ENCODE peak calls at places on chromosomes 7 and 10, in seven cellular contexts. One of them, this sample, is unnamed. For H3K9me3, the result is how much of the 10 kb centered on the place peaks cover.

GRCh38 chr7:109950256-109950655 is 1140.7 kb upstream of the LRRN3 start:
- DNase-seq in A549: peak
- DNase-seq in left ventricle myocardium inferior: no peak
- DNase-seq in cardiac muscle cell: no peak
- DNase-seq in H9: no peak
- DNase-seq in spleen: no peak
- DNase-seq in tibial nerve: no peak
- DNase-seq in this sample: no peak

GRCh38 chr10:123808286-123808685 is 83.3 kb downstream of the CPXM2 start:
- DNase-seq in A549: no peak
- DNase-seq in left ventricle myocardium inferior: no peak
- DNase-seq in cardiac muscle cell: no peak
- DNase-seq in H9: no peak
- DNase-seq in spleen: no peak
- DNase-seq in tibial nerve: no peak
- DNase-seq in this sample: no peak

GRCh38 chr7:86962623-86963022 is 96.8 kb downstream of the ELAPOR2 start:
- DNase-seq in A549: no peak
- DNase-seq in left ventricle myocardium inferior: no peak
- DNase-seq in cardiac muscle cell: no peak
- DNase-seq in H9: no peak
- DNase-seq in spleen: no peak
- DNase-seq in tibial nerve: no peak
- DNase-seq in this sample: no peak

GRCh38 chr7:155369-156000 is 36.9 kb upstream of the FAM20C start:
- DNase-seq in A549: no peak
- DNase-seq in left ventricle myocardium inferior: no peak
- DNase-seq in cardiac muscle cell: no peak
- DNase-seq in H9: no peak
- DNase-seq in spleen: peak
- DNase-seq in tibial nerve: no peak
- DNase-seq in this sample: no peak

GRCh38 chr7:75955293-75955938 is 39.0 kb downstream of the TMEM120A start:
- DNase-seq in A549: no peak
- DNase-seq in left ventricle myocardium inferior: no peak
- DNase-seq in cardiac muscle cell: no peak
- DNase-seq in H9: no peak
- DNase-seq in spleen: no peak
- DNase-seq in tibial nerve: no peak
- DNase-seq in this sample: no peak

GRCh38 chr7:139614886-139615285 is 91.4 kb downstream of the CLEC2L start:
- DNase-seq in A549: no peak
- DNase-seq in left ventricle myocardium inferior: no peak
- DNase-seq in cardiac muscle cell: no peak
- DNase-seq in H9: no peak
- DNase-seq in spleen: no peak
- DNase-seq in tibial nerve: no peak
- DNase-seq in this sample: no peak

GRCh38 chr7:129780257-129781127 is 169.0 kb downstream of the NRF1 start:
- DNase-seq in A549: peak
- DNase-seq in left ventricle myocardium inferior: no peak
- DNase-seq in cardiac muscle cell: peak
- DNase-seq in H9: peak
- DNase-seq in spleen: peak
- DNase-seq in tibial nerve: no peak
- DNase-seq in this sample: peak

GRCh38 chr10:19098803-19099202 is 50.2 kb downstream of the MALRD1 start:
- DNase-seq in A549: no peak
- DNase-seq in left ventricle myocardium inferior: no peak
- DNase-seq in cardiac muscle cell: peak
- DNase-seq in H9: no peak
- DNase-seq in spleen: no peak
- DNase-seq in tibial nerve: no peak
- DNase-seq in this sample: no peak

GRCh38 chr10:33441561-33441960 is 107.1 kb upstream of the NRP1 start:
- DNase-seq in A549: no peak
- DNase-seq in left ventricle myocardium inferior: no peak
- DNase-seq in cardiac muscle cell: no peak
- DNase-seq in H9: no peak
- DNase-seq in spleen: no peak
- DNase-seq in tibial nerve: no peak
- DNase-seq in this sample: no peak

GRCh38 chr7:96700516-96700915 is 9.1 kb downstream of the SEM1 start:
- DNase-seq in A549: no peak
- DNase-seq in left ventricle myocardium inferior: no peak
- DNase-seq in cardiac muscle cell: no peak
- DNase-seq in H9: no peak
- DNase-seq in spleen: no peak
- DNase-seq in tibial nerve: no peak
- DNase-seq in this sample: no peak

GRCh38 chr10:98446121-98446655 is 547 bp downstream of the HPS1 start:
- DNase-seq in A549: peak
- DNase-seq in left ventricle myocardium inferior: no peak
- DNase-seq in cardiac muscle cell: peak
- DNase-seq in H9: peak
- DNase-seq in spleen: peak
- DNase-seq in tibial nerve: peak
- DNase-seq in this sample: peak

GRCh38 chr7:74059681-74060588 is 23.7 kb upstream of the LIMK1 start:
- DNase-seq in A549: peak
- DNase-seq in left ventricle myocardium inferior: no peak
- DNase-seq in cardiac muscle cell: no peak
- DNase-seq in H9: peak
- DNase-seq in spleen: no peak
- DNase-seq in tibial nerve: no peak
- DNase-seq in this sample: no peak

GRCh38 chr10:17989908-17990767 is 38.4 kb downstream of the SLC39A12 start:
- DNase-seq in A549: peak
- DNase-seq in left ventricle myocardium inferior: no peak
- DNase-seq in cardiac muscle cell: no peak
- DNase-seq in H9: no peak
- DNase-seq in spleen: no peak
- DNase-seq in tibial nerve: no peak
- DNase-seq in this sample: no peak

GRCh38 chr7:151679073-151679708 is 159.5 kb upstream of the RHEB start:
- DNase-seq in A549: no peak
- DNase-seq in left ventricle myocardium inferior: no peak
- DNase-seq in cardiac muscle cell: no peak
- DNase-seq in H9: no peak
- DNase-seq in spleen: no peak
- DNase-seq in tibial nerve: no peak
- DNase-seq in this sample: no peak

GRCh38 chr10:16828731-16829175 is 11.5 kb upstream of the RSU1 start:
- DNase-seq in A549: no peak
- DNase-seq in left ventricle myocardium inferior: peak
- DNase-seq in cardiac muscle cell: no peak
- DNase-seq in H9: no peak
- DNase-seq in spleen: no peak
- DNase-seq in tibial nerve: no peak
- DNase-seq in this sample: no peak

GRCh38 chr7:98877146-98877545 is 1.2 kb upstream of the TRRAP start:
- DNase-seq in A549: no peak
- DNase-seq in left ventricle myocardium inferior: no peak
- DNase-seq in cardiac muscle cell: no peak
- DNase-seq in H9: no peak
- DNase-seq in spleen: peak
- DNase-seq in tibial nerve: no peak
- DNase-seq in this sample: no peak

GRCh38 chr7:55484241-55484640 is 88.1 kb downstream of the VOPP1 start:
- DNase-seq in A549: no peak
- DNase-seq in left ventricle myocardium inferior: no peak
- DNase-seq in cardiac muscle cell: no peak
- DNase-seq in H9: peak
- DNase-seq in spleen: peak
- DNase-seq in tibial nerve: no peak
- DNase-seq in this sample: no peak

GRCh38 chr7:103127006-103127405 is 21.9 kb downstream of the NAPEPLD start:
- DNase-seq in A549: no peak
- DNase-seq in left ventricle myocardium inferior: no peak
- DNase-seq in cardiac muscle cell: no peak
- DNase-seq in H9: no peak
- DNase-seq in spleen: no peak
- DNase-seq in tibial nerve: no peak
- DNase-seq in this sample: no peak

GRCh38 chr7:25376207-25376606 is 147.9 kb upstream of the NPVF start:
- DNase-seq in A549: no peak
- DNase-seq in left ventricle myocardium inferior: no peak
- DNase-seq in cardiac muscle cell: no peak
- DNase-seq in H9: no peak
- DNase-seq in spleen: no peak
- DNase-seq in tibial nerve: no peak
- DNase-seq in this sample: no peak

GRCh38 chr7:26612742-26613141 is 251.6 kb downstream of the SKAP2 start:
- DNase-seq in A549: no peak
- DNase-seq in left ventricle myocardium inferior: no peak
- DNase-seq in cardiac muscle cell: no peak
- DNase-seq in H9: no peak
- DNase-seq in spleen: no peak
- DNase-seq in tibial nerve: no peak
- DNase-seq in this sample: no peak

GRCh38 chr7:98810166-98810802 is 59.5 kb downstream of the TMEM130 start:
- DNase-seq in A549: no peak
- DNase-seq in left ventricle myocardium inferior: no peak
- DNase-seq in cardiac muscle cell: no peak
- DNase-seq in H9: no peak
- DNase-seq in spleen: no peak
- DNase-seq in tibial nerve: no peak
- DNase-seq in this sample: no peak

GRCh38 chr10:35019037-35019794 is 70.9 kb downstream of the CUL2 start:
- DNase-seq in A549: no peak
- DNase-seq in left ventricle myocardium inferior: no peak
- DNase-seq in cardiac muscle cell: no peak
- DNase-seq in H9: no peak
- DNase-seq in spleen: no peak
- DNase-seq in tibial nerve: no peak
- DNase-seq in this sample: no peak

GRCh38 chr10:59536576-59537014 is 173.1 kb downstream of the SLC16A9 start:
- DNase-seq in A549: no peak
- DNase-seq in left ventricle myocardium inferior: peak
- DNase-seq in cardiac muscle cell: peak
- DNase-seq in H9: no peak
- DNase-seq in spleen: no peak
- DNase-seq in tibial nerve: no peak
- DNase-seq in this sample: no peak

GRCh38 chr7:51251292-51251691 is 65.3 kb downstream of the COBL start:
- DNase-seq in A549: no peak
- DNase-seq in left ventricle myocardium inferior: no peak
- DNase-seq in cardiac muscle cell: no peak
- DNase-seq in H9: no peak
- DNase-seq in spleen: no peak
- DNase-seq in tibial nerve: no peak
- DNase-seq in this sample: no peak

GRCh38 chr10:114541081-114541833 is 116.8 kb downstream of the ABLIM1 start:
- DNase-seq in A549: no peak
- DNase-seq in left ventricle myocardium inferior: peak
- DNase-seq in cardiac muscle cell: no peak
- DNase-seq in H9: no peak
- DNase-seq in spleen: no peak
- DNase-seq in tibial nerve: peak
- DNase-seq in this sample: peak

GRCh38 chr7:21507627-21508343 is 35.1 kb upstream of the DNAH11 start:
- DNase-seq in A549: no peak
- DNase-seq in left ventricle myocardium inferior: no peak
- DNase-seq in cardiac muscle cell: peak
- DNase-seq in H9: peak
- DNase-seq in spleen: no peak
- DNase-seq in tibial nerve: peak
- DNase-seq in this sample: peak
- TF ChIP-seq CTCF in A549: peak
- TF ChIP-seq CTCF in left ventricle myocardium inferior: peak
- TF ChIP-seq CTCF in cardiac muscle cell: peak
- TF ChIP-seq CTCF in H9: peak
- TF ChIP-seq CTCF in spleen: peak
- TF ChIP-seq CTCF in tibial nerve: peak
- TF ChIP-seq CTCF in this sample: peak

DNA sequence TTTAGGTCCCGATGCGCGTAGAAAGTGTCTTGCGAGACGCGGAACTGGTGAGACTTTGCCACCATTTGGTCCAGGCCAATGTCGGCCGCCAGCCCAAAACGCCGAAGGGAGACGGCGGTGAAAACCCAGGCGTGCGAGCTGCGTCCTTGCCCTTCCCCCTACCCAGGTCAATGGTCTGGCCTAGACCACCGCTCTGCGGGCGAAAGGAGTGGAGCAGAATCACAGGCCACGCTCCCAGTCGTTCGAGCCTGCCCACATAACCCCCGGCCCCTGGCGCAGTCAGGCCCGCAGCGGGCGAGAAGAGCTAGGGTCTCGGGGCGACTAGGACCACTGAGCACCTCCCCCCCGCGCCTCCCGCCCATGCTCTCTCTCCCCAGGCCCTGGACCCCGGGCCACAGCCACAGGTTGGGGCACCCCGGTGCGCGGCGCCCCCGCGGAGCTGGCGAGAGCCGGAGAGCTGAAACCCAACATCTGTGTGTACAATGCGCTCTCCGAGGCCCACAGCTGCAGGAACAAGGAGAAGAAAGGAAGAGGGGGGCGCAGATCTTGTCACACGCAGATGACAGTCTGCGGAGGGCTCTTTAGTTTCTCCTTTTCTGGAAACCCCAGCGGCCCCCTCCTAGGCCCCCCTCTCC is 354.8 kb downstream of the DNAJB6 start:
- DNase-seq in A549: no peak
- DNase-seq in left ventricle myocardium inferior: no peak
- DNase-seq in cardiac muscle cell: no peak
- DNase-seq in H9: peak
- DNase-seq in spleen: peak
- DNase-seq in tibial nerve: no peak
- DNase-seq in this sample: no peak
- H3K27ac ChIP-seq in A549: no peak
- H3K27ac ChIP-seq in left ventricle myocardium inferior: peak
- H3K27ac ChIP-seq in cardiac muscle cell: no peak
- H3K27ac ChIP-seq in H9: no peak
- H3K27ac ChIP-seq in spleen: no peak
- H3K27ac ChIP-seq in tibial nerve: no peak
- H3K27ac ChIP-seq in this sample: no peak

DNA sequence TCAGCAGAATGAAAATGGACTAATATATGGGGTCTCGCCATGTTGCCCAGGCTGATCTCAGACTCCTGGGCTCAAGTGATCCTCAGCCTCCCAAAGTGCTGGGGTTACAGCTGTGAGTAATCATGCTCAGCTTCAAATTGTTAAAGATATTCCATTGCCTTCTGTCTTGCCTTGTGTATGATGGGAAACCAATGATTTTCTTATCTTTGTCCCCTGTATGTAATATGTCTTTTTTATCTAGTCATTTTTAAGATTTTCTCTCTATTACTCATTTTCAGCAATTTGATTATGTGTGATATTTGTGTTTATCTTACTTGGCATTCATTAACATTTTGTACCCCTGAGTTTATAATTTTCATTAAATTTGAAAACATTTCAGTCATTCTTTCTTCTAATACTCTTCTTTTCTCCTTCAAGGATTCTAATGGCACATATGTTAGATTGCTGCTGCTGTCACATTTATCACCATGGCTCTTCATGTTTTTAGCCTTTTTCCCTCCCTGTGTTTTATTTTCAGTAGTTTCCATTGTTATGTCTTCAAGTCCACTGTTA is 12.6 kb downstream of the LYZL1 start:
- DNase-seq in A549: no peak
- DNase-seq in left ventricle myocardium inferior: no peak
- DNase-seq in cardiac muscle cell: no peak
- DNase-seq in H9: no peak
- DNase-seq in spleen: no peak
- DNase-seq in tibial nerve: no peak
- DNase-seq in this sample: no peak
- H3K9me3 ChIP-seq in A549: half or more
- H3K9me3 ChIP-seq in left ventricle myocardium inferior: half or more
- H3K9me3 ChIP-seq in cardiac muscle cell: under half
- H3K9me3 ChIP-seq in H9: under half
- H3K9me3 ChIP-seq in spleen: under half
- H3K9me3 ChIP-seq in tibial nerve: under half
- H3K9me3 ChIP-seq in this sample: under half

GRCh38 chr7:132930881-132931280 is 151.0 kb downstream of the CHCHD3 start:
- DNase-seq in A549: no peak
- DNase-seq in left ventricle myocardium inferior: no peak
- DNase-seq in cardiac muscle cell: peak
- DNase-seq in H9: no peak
- DNase-seq in spleen: no peak
- DNase-seq in tibial nerve: no peak
- DNase-seq in this sample: no peak
- TF ChIP-seq CTCF in A549: peak
- TF ChIP-seq CTCF in left ventricle myocardium inferior: peak
- TF ChIP-seq CTCF in cardiac muscle cell: peak
- TF ChIP-seq CTCF in H9: peak
- TF ChIP-seq CTCF in spleen: no peak
- TF ChIP-seq CTCF in tibial nerve: no peak
- TF ChIP-seq CTCF in this sample: no peak

This sample was measured in CD4-positive, alpha-beta T cell.